ENCODE peak calls at places on chromosome X, in seven cellular contexts. One of them, this sample, is unnamed. For H3K4me1, the result is how much of the 10 kb centered on the place peaks cover.

GRCh38 chrX:42530027-42530426 is 247.9 kb downstream of the PPP1R2C start:
- DNase-seq in mammary epithelial cell: peak
- DNase-seq in body of pancreas: no peak
- DNase-seq in ovary: no peak
- DNase-seq in pancreas: no peak
- DNase-seq in aorta: no peak
- DNase-seq in heart left ventricle: no peak
- DNase-seq in this sample: no peak

GRCh38 chrX:42102586-42103282 is 179.4 kb upstream of the CASK start:
- DNase-seq in heart left ventricle: no peak
- DNase-seq in aorta: no peak
- DNase-seq in body of pancreas: no peak
- DNase-seq in ovary: no peak
- DNase-seq in mammary epithelial cell: no peak
- DNase-seq in pancreas: no peak
- DNase-seq in this sample: no peak

GRCh38 chrX:116230136-116230886 is 59.8 kb downstream of the AGTR2 start:
- DNase-seq in body of pancreas: no peak
- DNase-seq in aorta: no peak
- DNase-seq in heart left ventricle: no peak
- DNase-seq in mammary epithelial cell: no peak
- DNase-seq in pancreas: no peak
- DNase-seq in ovary: no peak
- DNase-seq in this sample: no peak

GRCh38 chrX:153459976-153460375 is 10.4 kb downstream of the HAUS7 start:
- DNase-seq in aorta: no peak
- DNase-seq in heart left ventricle: peak
- DNase-seq in ovary: no peak
- DNase-seq in body of pancreas: no peak
- DNase-seq in pancreas: no peak
- DNase-seq in mammary epithelial cell: peak
- DNase-seq in this sample: peak

GRCh38 chrX:26613951-26614350 is 398.0 kb downstream of the MAGEB5 start:
- DNase-seq in aorta: no peak
- DNase-seq in body of pancreas: no peak
- DNase-seq in pancreas: no peak
- DNase-seq in ovary: no peak
- DNase-seq in mammary epithelial cell: no peak
- DNase-seq in heart left ventricle: no peak
- DNase-seq in this sample: no peak

GRCh38 chrX:3680459-3680858 is 33.0 kb downstream of the PRKX start:
- DNase-seq in heart left ventricle: no peak
- DNase-seq in aorta: no peak
- DNase-seq in ovary: no peak
- DNase-seq in body of pancreas: no peak
- DNase-seq in mammary epithelial cell: no peak
- DNase-seq in pancreas: no peak
- DNase-seq in this sample: no peak

GRCh38 chrX:153507484-153508178 is 9.8 kb upstream of the ATP2B3 start:
- DNase-seq in pancreas: peak
- DNase-seq in ovary: peak
- DNase-seq in mammary epithelial cell: peak
- DNase-seq in aorta: peak
- DNase-seq in heart left ventricle: peak
- DNase-seq in body of pancreas: peak
- DNase-seq in this sample: peak

GRCh38 chrX:40410859-40411258 is 169.9 kb upstream of the ATP6AP2 start:
- DNase-seq in mammary epithelial cell: no peak
- DNase-seq in body of pancreas: no peak
- DNase-seq in aorta: no peak
- DNase-seq in pancreas: no peak
- DNase-seq in heart left ventricle: no peak
- DNase-seq in ovary: no peak
- DNase-seq in this sample: no peak

GRCh38 chrX:56233100-56233499 is 944 bp downstream of the KLF8 start:
- DNase-seq in body of pancreas: no peak
- DNase-seq in pancreas: no peak
- DNase-seq in mammary epithelial cell: no peak
- DNase-seq in ovary: peak
- DNase-seq in heart left ventricle: peak
- DNase-seq in aorta: no peak
- DNase-seq in this sample: no peak

GRCh38 chrX:132294192-132294591 is 74.9 kb upstream of the RAP2C start:
- DNase-seq in mammary epithelial cell: no peak
- DNase-seq in heart left ventricle: no peak
- DNase-seq in pancreas: no peak
- DNase-seq in ovary: no peak
- DNase-seq in body of pancreas: no peak
- DNase-seq in aorta: no peak
- DNase-seq in this sample: no peak

GRCh38 chrX:45765281-45765680 is 564.6 kb upstream of the DIPK2B start:
- DNase-seq in aorta: no peak
- DNase-seq in pancreas: no peak
- DNase-seq in ovary: no peak
- DNase-seq in heart left ventricle: no peak
- DNase-seq in body of pancreas: no peak
- DNase-seq in mammary epithelial cell: no peak
- DNase-seq in this sample: no peak
- H3K4me1 ChIP-seq in aorta: under half
- H3K4me1 ChIP-seq in pancreas: under half
- H3K4me1 ChIP-seq in ovary: under half
- H3K4me1 ChIP-seq in heart left ventricle: under half
- H3K4me1 ChIP-seq in body of pancreas: under half
- H3K4me1 ChIP-seq in mammary epithelial cell: under half
- H3K4me1 ChIP-seq in this sample: half or more

GRCh38 chrX:75132672-75133071 is 23.4 kb downstream of the ABCB7 start:
- DNase-seq in aorta: no peak
- DNase-seq in mammary epithelial cell: no peak
- DNase-seq in heart left ventricle: no peak
- DNase-seq in ovary: no peak
- DNase-seq in pancreas: no peak
- DNase-seq in body of pancreas: no peak
- DNase-seq in this sample: no peak
- H3K4me1 ChIP-seq in aorta: under half
- H3K4me1 ChIP-seq in mammary epithelial cell: under half
- H3K4me1 ChIP-seq in heart left ventricle: under half
- H3K4me1 ChIP-seq in ovary: under half
- H3K4me1 ChIP-seq in pancreas: under half
- H3K4me1 ChIP-seq in body of pancreas: under half
- H3K4me1 ChIP-seq in this sample: under half

GRCh38 chrX:16123222-16123786 is at the start of gene GRPR:
- DNase-seq in mammary epithelial cell: peak
- DNase-seq in ovary: peak
- DNase-seq in heart left ventricle: peak
- DNase-seq in aorta: peak
- DNase-seq in pancreas: peak
- DNase-seq in body of pancreas: peak
- DNase-seq in this sample: peak
- H3K4me1 ChIP-seq in mammary epithelial cell: under half
- H3K4me1 ChIP-seq in ovary: under half
- H3K4me1 ChIP-seq in heart left ventricle: under half
- H3K4me1 ChIP-seq in aorta: under half
- H3K4me1 ChIP-seq in pancreas: under half
- H3K4me1 ChIP-seq in body of pancreas: under half
- H3K4me1 ChIP-seq in this sample: under half

DNA sequence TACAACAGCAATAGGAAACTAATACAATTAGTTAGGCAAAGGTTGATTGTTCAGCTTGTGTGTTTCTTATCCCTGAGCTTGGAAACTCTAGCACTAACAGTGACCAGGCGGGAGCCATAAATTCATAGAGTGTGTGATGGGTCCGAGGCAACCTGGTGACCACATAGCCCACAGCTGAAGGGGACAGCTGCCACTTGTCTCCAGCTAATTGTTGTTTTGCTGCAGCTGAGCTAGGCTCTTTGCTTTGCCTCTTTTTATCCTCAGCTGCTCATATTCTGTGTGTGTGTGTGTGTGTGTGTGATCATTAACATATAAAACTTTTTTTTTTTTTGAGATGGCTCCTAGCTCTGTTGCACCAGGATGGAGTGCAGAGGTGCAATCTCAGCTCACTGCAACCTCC is 53.2 kb downstream of the DOCK11 start:
- DNase-seq in heart left ventricle: no peak
- DNase-seq in aorta: no peak
- DNase-seq in ovary: no peak
- DNase-seq in mammary epithelial cell: no peak
- DNase-seq in pancreas: no peak
- DNase-seq in body of pancreas: no peak
- DNase-seq in this sample: no peak
- H3K4me1 ChIP-seq in heart left ventricle: under half
- H3K4me1 ChIP-seq in aorta: under half
- H3K4me1 ChIP-seq in ovary: under half
- H3K4me1 ChIP-seq in mammary epithelial cell: under half
- H3K4me1 ChIP-seq in pancreas: under half
- H3K4me1 ChIP-seq in body of pancreas: under half
- H3K4me1 ChIP-seq in this sample: under half

DNA sequence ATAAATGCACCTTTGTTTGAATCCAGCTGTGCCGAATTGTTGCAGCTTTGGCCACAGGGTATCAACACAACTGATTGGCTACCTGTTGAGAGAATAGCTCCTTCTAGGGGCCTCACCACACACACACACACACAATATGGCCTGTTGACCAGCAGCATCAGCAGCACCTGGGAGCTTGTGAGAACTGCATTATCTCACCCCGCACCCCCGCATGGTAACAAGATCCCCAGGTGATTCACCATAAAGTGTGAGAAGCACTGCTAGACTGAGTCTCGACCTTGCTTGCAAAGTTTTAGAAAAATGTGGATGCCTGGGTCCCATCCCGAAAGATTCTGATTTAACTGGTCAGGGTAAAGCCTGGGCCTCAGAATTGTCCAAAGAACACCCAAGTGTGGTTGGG is 176.9 kb upstream of the PRPS2 start:
- DNase-seq in aorta: no peak
- DNase-seq in mammary epithelial cell: peak
- DNase-seq in ovary: no peak
- DNase-seq in heart left ventricle: no peak
- DNase-seq in pancreas: no peak
- DNase-seq in body of pancreas: no peak
- DNase-seq in this sample: no peak
- H3K4me1 ChIP-seq in aorta: under half
- H3K4me1 ChIP-seq in mammary epithelial cell: under half
- H3K4me1 ChIP-seq in ovary: under half
- H3K4me1 ChIP-seq in heart left ventricle: under half
- H3K4me1 ChIP-seq in pancreas: under half
- H3K4me1 ChIP-seq in body of pancreas: under half
- H3K4me1 ChIP-seq in this sample: under half

GRCh38 chrX:19750028-19750786 is 137.2 kb downstream of the SH3KBP1 start:
- DNase-seq in mammary epithelial cell: no peak
- DNase-seq in aorta: no peak
- DNase-seq in body of pancreas: no peak
- DNase-seq in pancreas: no peak
- DNase-seq in heart left ventricle: no peak
- DNase-seq in ovary: no peak
- DNase-seq in this sample: no peak
- H3K4me1 ChIP-seq in mammary epithelial cell: under half
- H3K4me1 ChIP-seq in aorta: under half
- H3K4me1 ChIP-seq in body of pancreas: under half
- H3K4me1 ChIP-seq in pancreas: under half
- H3K4me1 ChIP-seq in heart left ventricle: under half
- H3K4me1 ChIP-seq in ovary: under half
- H3K4me1 ChIP-seq in this sample: under half

This sample was measured in osteoblast.